ENCODE peak calls at places on chromosomes 11 and 22, in five cellular contexts. C, B, H, U and Y are unnamed samples.

GRCh38 chr22:50302564-50302963 is 4.9 kb downstream of the PLXNB2 start:
- DNase-seq in C (no peak), B (no peak), H (no peak), U (no peak), Y (no peak)

GRCh38 chr11:64128255-64129006 is 37.5 kb downstream of the MACROD1 start:
- DNase-seq in C (no peak), B (no peak), H (no peak), U (no peak), Y (no peak)

GRCh38 chr22:31439805-31440204 is 40.4 kb downstream of the DRG1 start:
- DNase-seq in C (no peak), B (no peak), H (no peak), U (no peak), Y (no peak)

GRCh38 chr11:86524603-86525352 is 147.6 kb downstream of the ME3 start:
- DNase-seq in C (no peak), B (no peak), H (peak), U (peak), Y (peak)

GRCh38 chr11:47577460-47578041 is 1.2 kb downstream of the KBTBD4 start:
- DNase-seq in C (no peak), B (no peak), H (no peak), U (no peak), Y (peak)

GRCh38 chr11:114775849-114776621 is 97.7 kb downstream of the NXPE2 start:
- DNase-seq in C (no peak), B (no peak), H (no peak), U (no peak), Y (no peak)

GRCh38 chr11:31643831-31644230 is 134.3 kb downstream of the ELP4 start:
- DNase-seq in C (no peak), B (no peak), H (no peak), U (peak), Y (peak)

GRCh38 chr11:128171496-128171895 is 415.9 kb downstream of the ETS1 start:
- DNase-seq in C (no peak), B (no peak), H (no peak), U (peak), Y (peak)

GRCh38 chr22:16956290-16956689 is 51.7 kb downstream of the GAB4 start:
- DNase-seq in C (no peak), B (no peak), H (no peak), U (no peak), Y (no peak)

GRCh38 chr11:72069787-72070251 is 10.5 kb downstream of the NUMA1 start:
- DNase-seq in C (peak), B (peak), H (peak), U (peak), Y (peak)

GRCh38 chr11:61632096-61632495 is 48.1 kb upstream of the DAGLA start:
- DNase-seq in C (no peak), B (no peak), H (no peak), U (no peak), Y (no peak)

GRCh38 chr22:36734171-36735058 is 30.9 kb upstream of the CACNG2 start:
- DNase-seq in C (peak), B (peak), H (no peak), U (peak), Y (peak)

GRCh38 chr22:40654522-40655167 is 18.1 kb upstream of the MRTFA start:
- DNase-seq in C (no peak), B (peak), H (no peak), U (peak), Y (peak)
- TF ChIP-seq CTCF in C (peak), B (peak), H (no peak), U (peak), Y (peak)

DNA sequence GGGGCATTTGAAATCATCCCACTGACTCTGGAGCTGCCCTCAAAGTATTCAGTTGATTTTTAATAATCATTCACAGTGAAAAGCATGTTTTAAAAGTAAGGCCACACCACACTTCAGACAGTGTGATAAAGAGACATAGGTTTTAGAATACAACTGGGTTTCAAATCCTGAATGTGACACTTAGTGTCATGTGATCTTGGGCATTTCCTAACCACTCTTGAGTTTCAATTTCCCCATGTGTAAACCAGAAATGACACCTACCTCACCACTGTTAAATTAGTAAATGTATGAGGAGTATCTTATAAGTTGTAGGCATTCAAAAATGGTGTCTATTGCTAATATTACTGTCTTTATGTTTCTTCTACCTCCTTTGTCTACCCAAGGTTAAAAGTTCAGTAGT is 5.4 kb downstream of the TMEM123 start:
- DNase-seq in C (no peak), B (no peak), H (no peak), U (no peak), Y (no peak)
- H3K4me3 ChIP-seq in C (no peak), B (no peak), H (no peak), U (no peak), Y (no peak)

GRCh38 chr11:120546312-120547205 is 35.0 kb downstream of the GRIK4 start:
- DNase-seq in C (no peak), B (peak), H (peak), U (peak), Y (peak)
- TF ChIP-seq CTCF in C (no peak), B (no peak), H (no peak), U (no peak), Y (no peak)

DNA sequence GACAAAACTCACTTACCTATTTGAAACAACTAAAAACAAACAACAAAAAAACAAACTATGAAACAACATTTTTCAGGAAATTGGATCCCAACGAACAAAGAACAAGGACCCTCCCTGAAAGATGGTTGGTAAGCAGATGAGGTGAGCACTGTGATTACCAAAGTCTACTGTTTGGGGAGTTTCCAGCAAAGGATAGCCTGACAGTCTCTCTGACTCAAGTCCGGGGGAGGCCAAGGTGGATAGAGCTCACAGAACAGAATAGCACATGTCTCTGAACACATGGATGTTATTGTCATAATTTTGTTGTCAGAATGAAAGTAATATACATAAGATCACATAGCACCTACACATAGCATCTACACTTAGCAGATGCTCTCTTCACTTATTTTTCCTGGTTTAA is 501.2 kb upstream of the TENM4 start:
- DNase-seq in C (no peak), B (no peak), H (no peak), U (no peak), Y (peak)
- H3K4me3 ChIP-seq in C (no peak), B (no peak), H (no peak), U (no peak), Y (no peak)

DNA sequence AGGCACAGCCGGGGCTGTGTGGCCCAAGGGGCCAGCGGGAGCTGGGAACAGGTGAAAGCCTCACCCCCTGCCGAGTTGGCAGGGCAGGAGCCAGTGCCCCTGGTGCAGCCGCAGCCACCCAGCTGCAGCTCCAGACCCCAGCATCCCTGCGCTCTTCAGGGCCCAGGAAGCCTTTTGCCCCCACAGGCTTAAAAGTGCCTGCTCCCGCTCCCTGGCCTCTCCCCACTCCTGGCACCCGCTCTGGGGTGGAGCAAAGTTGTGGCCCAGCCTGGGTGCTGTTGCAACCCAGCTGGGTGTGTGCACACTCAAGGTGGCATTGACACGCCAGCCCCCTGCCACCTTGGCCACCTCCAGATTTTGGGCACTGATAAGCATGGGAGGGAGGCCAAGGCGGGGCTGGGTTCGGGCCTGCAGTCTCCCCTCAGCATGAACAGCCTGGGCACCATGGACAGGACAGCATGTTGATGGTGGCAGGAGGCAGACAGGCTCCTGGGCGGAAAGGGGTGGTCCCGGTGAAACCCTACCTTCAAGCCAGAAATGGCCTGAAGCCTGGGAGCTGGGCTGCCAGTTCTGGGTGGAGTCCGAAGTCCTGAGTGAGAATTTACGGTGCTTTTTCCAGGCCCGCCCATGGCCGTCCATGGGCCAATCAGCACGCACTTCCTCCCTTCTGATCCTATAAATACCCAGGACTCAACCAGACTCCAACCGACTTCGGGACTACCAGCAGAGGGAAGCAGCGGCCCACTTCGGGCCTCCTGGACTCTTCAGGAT is 23.5 kb upstream of the RNASEH2C start:
- DNase-seq in C (no peak), B (no peak), H (peak), U (peak), Y (peak)
- TF ChIP-seq CTCF in C (peak), B (no peak), H (peak), U (peak), Y (peak)